ENCODE peak calls at places on chromosomes 16 and 17, in four cellular contexts. I is fibroblast of lung, B is GM23248, K is thoracic aorta. L is an unnamed sample. For H3K9me3, the result is how much of the 10 kb centered on the place peaks cover.

GRCh38 chr17:16652252-16652651 is 1.4 kb downstream of the ZNF624 start:
- DNase-seq in I (no peak), B (no peak), K (no peak), L (no peak)

GRCh38 chr16:10878644-10879498 is 1.9 kb downstream of the CIITA start:
- DNase-seq in I (peak), B (peak), K (no peak), L (peak)

GRCh38 chr16:22397459-22397858 is 23.0 kb upstream of the CDR2 start:
- DNase-seq in I (peak), B (peak), K (no peak), L (no peak)

GRCh38 chr16:69276143-69277115 is 34.7 kb upstream of the VPS4A start:
- DNase-seq in I (peak), B (peak), K (peak), L (no peak)

GRCh38 chr17:44902135-44902760 is 3.0 kb upstream of the EFTUD2 start:
- DNase-seq in I (no peak), B (no peak), K (no peak), L (no peak)

GRCh38 chr16:80889779-80890359 is 85.5 kb upstream of the CDYL2 start:
- DNase-seq in I (no peak), B (no peak), K (no peak), L (no peak)

GRCh38 chr17:50036455-50037320 is 19.2 kb upstream of the ITGA3 start:
- DNase-seq in I (no peak), B (no peak), K (no peak), L (peak)

GRCh38 chr17:75773121-75773807 is 8.3 kb upstream of the GALK1 start:
- DNase-seq in I (no peak), B (no peak), K (no peak), L (no peak)

GRCh38 chr17:73718362-73718761 is 74.1 kb upstream of the SDK2 start:
- DNase-seq in I (no peak), B (no peak), K (no peak), L (no peak)

GRCh38 chr16:26365555-26365954 is 673.8 kb downstream of the HS3ST4 start:
- DNase-seq in I (no peak), B (no peak), K (no peak), L (no peak)

GRCh38 chr16:57528499-57529323 is 7.7 kb downstream of the CCDC102A start:
- DNase-seq in I (no peak), B (no peak), K (no peak), L (peak)

GRCh38 chr16:78871241-78871640 is 729.3 kb downstream of the MAF start:
- DNase-seq in I (no peak), B (no peak), K (no peak), L (no peak)

GRCh38 chr16:57480127-57480753 is 6.1 kb downstream of the DOK4 start:
- DNase-seq in I (peak), B (peak), K (no peak), L (peak)

GRCh38 chr16:30534368-30535105 is at the start of gene ZNF747:
- DNase-seq in I (peak), B (peak), K (peak), L (peak)

GRCh38 chr17:12077773-12078172 is 57.1 kb downstream of the MAP2K4 start:
- DNase-seq in I (no peak), B (no peak), K (no peak), L (no peak)

GRCh38 chr16:75379911-75380847 is 53.1 kb downstream of the CFDP1 start:
- DNase-seq in I (no peak), B (no peak), K (no peak), L (peak)

GRCh38 chr17:69997332-69997731 is 77.7 kb upstream of the KCNJ16 start:
- DNase-seq in I (no peak), B (peak), K (no peak), L (no peak)

GRCh38 chr17:600576-601301 is 113.9 kb downstream of the VPS53 start:
- DNase-seq in I (peak), B (peak), K (no peak), L (no peak)

GRCh38 chr17:8337802-8338744 is 1.6 kb upstream of the ODF4 start:
- DNase-seq in I (peak), B (peak), K (no peak), L (no peak)

GRCh38 chr16:57071840-57072541 is 20.4 kb upstream of the CPNE2 start:
- DNase-seq in I (peak), B (peak), K (no peak), L (no peak)

GRCh38 chr17:67390646-67391480 is 13.8 kb downstream of the PITPNC1 start:
- DNase-seq in I (peak), B (peak), K (no peak), L (peak)

GRCh38 chr16:85149776-85150175 is 37.5 kb upstream of the CIBAR2 start:
- DNase-seq in I (no peak), B (no peak), K (no peak), L (no peak)

GRCh38 chr17:19724501-19725420 is 8.4 kb upstream of the SLC47A2 start:
- DNase-seq in I (no peak), B (peak), K (no peak), L (peak)

GRCh38 chr16:4203748-4204147 is 38.1 kb downstream of the SRL start:
- DNase-seq in I (no peak), B (no peak), K (no peak), L (no peak)

GRCh38 chr17:42647778-42648177 is 11.3 kb upstream of the TUBG2 start:
- DNase-seq in I (no peak), B (no peak), K (no peak), L (no peak)

GRCh38 chr17:71764507-71764906 is 356.3 kb upstream of the SOX9 start:
- DNase-seq in I (peak), B (peak), K (no peak), L (no peak)

GRCh38 chr17:3400008-3400407 is 1.8 kb upstream of the OR1E1 start:
- DNase-seq in I (no peak), B (no peak), K (no peak), L (no peak)

GRCh38 chr17:45791041-45791582 is 7.0 kb downstream of the CRHR1 start:
- DNase-seq in I (no peak), B (no peak), K (no peak), L (no peak)

GRCh38 chr16:71626018-71626857 is at the start of gene MARVELD3:
- DNase-seq in I (no peak), B (peak), K (no peak), L (peak)

GRCh38 chr17:6269474-6269873 is 165.4 kb downstream of the AIPL1 start:
- DNase-seq in I (peak), B (peak), K (no peak), L (no peak)

GRCh38 chr16:81623365-81624102 is 155.6 kb upstream of the PLCG2 start:
- DNase-seq in I (peak), B (peak), K (no peak), L (no peak)

GRCh38 chr17:61701978-61702377 is 111.0 kb upstream of the NACA2 start:
- DNase-seq in I (no peak), B (no peak), K (no peak), L (no peak)
- H3K9me3 ChIP-seq in I (under half), B (under half), K (under half), L (under half)

DNA sequence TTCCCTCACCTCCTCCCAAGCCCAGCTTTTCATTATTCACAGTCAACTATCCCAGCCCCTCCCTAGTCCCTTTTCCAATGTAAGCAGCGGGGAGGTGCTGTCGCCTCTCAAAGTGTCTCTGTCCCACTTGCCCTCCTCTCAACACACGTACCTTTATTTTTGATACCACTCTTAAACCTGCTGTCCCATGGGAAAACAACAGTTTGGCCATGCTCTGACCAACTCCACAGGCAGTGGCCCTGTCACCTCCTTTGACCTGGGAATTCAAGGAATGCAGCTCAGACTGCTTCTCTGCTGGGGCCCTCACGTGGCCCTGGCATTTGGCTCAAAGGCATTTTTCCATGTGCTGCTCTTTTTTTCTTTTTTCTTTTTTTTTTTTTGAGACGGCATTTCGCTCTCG is 4.2 kb downstream of the LYRM9 start:
- DNase-seq in I (no peak), B (no peak), K (no peak), L (peak)
- H3K4me3 ChIP-seq in I (no peak), B (no peak), K (no peak), L (no peak)

GRCh38 chr17:37520174-37520573 is 30.5 kb downstream of the DUSP14 start:
- DNase-seq in I (no peak), B (no peak), K (no peak), L (no peak)
- H3K9me3 ChIP-seq in I (under half), B (under half), K (under half), L (under half)

DNA sequence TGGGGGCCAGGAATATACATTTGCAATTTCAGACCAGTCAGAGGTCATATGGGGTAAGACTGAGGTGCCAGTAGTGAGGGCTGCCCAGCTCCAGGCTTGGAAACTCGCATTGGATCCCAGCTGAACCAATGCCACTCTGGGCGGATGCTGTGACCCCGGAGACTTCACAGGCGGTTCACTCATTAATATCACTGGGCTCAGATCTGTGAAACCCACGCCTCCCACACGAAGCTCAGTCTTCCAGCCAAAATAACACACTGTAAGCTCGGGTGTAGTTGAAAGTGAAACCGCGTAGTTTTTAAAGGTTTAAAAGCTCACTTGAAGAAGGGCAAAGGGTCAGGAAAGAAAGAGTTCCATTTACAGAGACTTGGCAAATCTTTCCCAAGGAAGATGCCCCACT is 254.8 kb downstream of the FOXL1 start:
- DNase-seq in I (peak), B (peak), K (no peak), L (no peak)
- H3K4me3 ChIP-seq in I (peak), B (no peak), K (peak), L (no peak)

L was measured in lower lobe of right lung.